ENCODE peak calls at places on chromosome X, in seven cellular contexts. One of them, this sample, is unnamed. For H3K79me2, the result is how much of the 10 kb centered on the place peaks cover.

GRCh38 chrX:120301960-120302359 is 9.3 kb downstream of the TMEM255A start:
- DNase-seq in HCT116: no peak
- DNase-seq in H9: no peak
- DNase-seq in mesendoderm: no peak
- DNase-seq in fibroblast of lung: no peak
- DNase-seq in neural progenitor cell: no peak
- DNase-seq in trophoblast cell: no peak
- DNase-seq in this sample: no peak

GRCh38 chrX:10325606-10326005 is 168.8 kb downstream of the CLCN4 start:
- DNase-seq in HCT116: no peak
- DNase-seq in trophoblast cell: no peak
- DNase-seq in H9: no peak
- DNase-seq in mesendoderm: no peak
- DNase-seq in fibroblast of lung: peak
- DNase-seq in neural progenitor cell: no peak
- DNase-seq in this sample: no peak

GRCh38 chrX:2708016-2708415 is 16.9 kb downstream of the CD99 start:
- DNase-seq in HCT116: no peak
- DNase-seq in neural progenitor cell: no peak
- DNase-seq in H9: no peak
- DNase-seq in mesendoderm: no peak
- DNase-seq in fibroblast of lung: no peak
- DNase-seq in trophoblast cell: no peak
- DNase-seq in this sample: peak

GRCh38 chrX:103276581-103277002 is at the start of gene TCEAL5:
- DNase-seq in H9: no peak
- DNase-seq in neural progenitor cell: no peak
- DNase-seq in HCT116: no peak
- DNase-seq in trophoblast cell: no peak
- DNase-seq in fibroblast of lung: no peak
- DNase-seq in mesendoderm: no peak
- DNase-seq in this sample: no peak

GRCh38 chrX:136711147-136711546 is 63.2 kb downstream of the CD40LG start:
- DNase-seq in neural progenitor cell: peak
- DNase-seq in H9: peak
- DNase-seq in HCT116: no peak
- DNase-seq in fibroblast of lung: peak
- DNase-seq in trophoblast cell: no peak
- DNase-seq in mesendoderm: peak
- DNase-seq in this sample: peak

GRCh38 chrX:100895365-100896075 is 21.4 kb upstream of the NOX1 start:
- DNase-seq in H9: peak
- DNase-seq in neural progenitor cell: peak
- DNase-seq in fibroblast of lung: peak
- DNase-seq in HCT116: peak
- DNase-seq in mesendoderm: peak
- DNase-seq in trophoblast cell: peak
- DNase-seq in this sample: peak

GRCh38 chrX:13376857-13377441 is 57.1 kb upstream of the ATXN3L start:
- DNase-seq in H9: no peak
- DNase-seq in fibroblast of lung: peak
- DNase-seq in trophoblast cell: peak
- DNase-seq in HCT116: no peak
- DNase-seq in mesendoderm: no peak
- DNase-seq in neural progenitor cell: no peak
- DNase-seq in this sample: peak

GRCh38 chrX:45515262-45516215 is 314.9 kb upstream of the DIPK2B start:
- DNase-seq in neural progenitor cell: peak
- DNase-seq in H9: no peak
- DNase-seq in fibroblast of lung: peak
- DNase-seq in trophoblast cell: peak
- DNase-seq in HCT116: peak
- DNase-seq in mesendoderm: peak
- DNase-seq in this sample: peak

GRCh38 chrX:50081282-50081955 is 119.4 kb downstream of the AKAP4 start:
- DNase-seq in HCT116: no peak
- DNase-seq in neural progenitor cell: peak
- DNase-seq in mesendoderm: peak
- DNase-seq in H9: peak
- DNase-seq in fibroblast of lung: peak
- DNase-seq in trophoblast cell: peak
- DNase-seq in this sample: peak

GRCh38 chrX:134416106-134416505 is 43.9 kb upstream of the HPRT1 start:
- DNase-seq in HCT116: no peak
- DNase-seq in mesendoderm: no peak
- DNase-seq in H9: no peak
- DNase-seq in neural progenitor cell: no peak
- DNase-seq in trophoblast cell: no peak
- DNase-seq in fibroblast of lung: no peak
- DNase-seq in this sample: no peak

GRCh38 chrX:39911278-39911897 is 186.4 kb downstream of the BCOR start:
- DNase-seq in fibroblast of lung: no peak
- DNase-seq in H9: no peak
- DNase-seq in trophoblast cell: no peak
- DNase-seq in neural progenitor cell: no peak
- DNase-seq in HCT116: no peak
- DNase-seq in mesendoderm: no peak
- DNase-seq in this sample: no peak

GRCh38 chrX:76183289-76184057 is 10.6 kb downstream of the PBDC1 start:
- DNase-seq in fibroblast of lung: peak
- DNase-seq in mesendoderm: no peak
- DNase-seq in H9: no peak
- DNase-seq in neural progenitor cell: no peak
- DNase-seq in HCT116: no peak
- DNase-seq in trophoblast cell: no peak
- DNase-seq in this sample: peak

GRCh38 chrX:136754641-136755040 is 26.1 kb downstream of the ARHGEF6 start:
- DNase-seq in H9: no peak
- DNase-seq in fibroblast of lung: no peak
- DNase-seq in mesendoderm: no peak
- DNase-seq in trophoblast cell: no peak
- DNase-seq in HCT116: no peak
- DNase-seq in neural progenitor cell: peak
- DNase-seq in this sample: no peak

GRCh38 chrX:30981968-30982367 is 89.9 kb downstream of the FTHL17 start:
- DNase-seq in neural progenitor cell: no peak
- DNase-seq in mesendoderm: no peak
- DNase-seq in H9: no peak
- DNase-seq in HCT116: no peak
- DNase-seq in fibroblast of lung: no peak
- DNase-seq in trophoblast cell: no peak
- DNase-seq in this sample: no peak
- H3K79me2 ChIP-seq in neural progenitor cell: under half
- H3K79me2 ChIP-seq in mesendoderm: under half
- H3K79me2 ChIP-seq in H9: under half
- H3K79me2 ChIP-seq in HCT116: under half
- H3K79me2 ChIP-seq in fibroblast of lung: under half
- H3K79me2 ChIP-seq in trophoblast cell: under half
- H3K79me2 ChIP-seq in this sample: under half

DNA sequence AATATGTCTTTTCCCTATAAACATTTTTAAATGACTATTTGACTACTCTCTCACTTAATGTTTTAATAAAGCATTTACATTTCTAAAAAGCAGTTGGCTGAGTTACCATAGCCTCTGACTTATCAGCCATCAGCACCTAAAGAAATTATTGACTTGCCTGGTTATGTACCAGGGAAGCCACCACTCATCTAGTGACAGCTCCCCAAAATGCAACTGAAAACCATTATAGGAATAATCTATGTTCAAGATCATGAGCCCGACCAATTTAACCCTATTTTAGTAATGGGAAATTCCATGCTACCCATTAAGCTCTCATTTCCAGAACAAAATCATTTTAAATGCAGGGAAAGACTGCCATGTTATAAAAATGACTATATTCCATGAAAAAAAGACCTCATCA is 34.4 kb downstream of the HDX start:
- DNase-seq in neural progenitor cell: no peak
- DNase-seq in trophoblast cell: no peak
- DNase-seq in HCT116: no peak
- DNase-seq in mesendoderm: no peak
- DNase-seq in H9: no peak
- DNase-seq in fibroblast of lung: no peak
- DNase-seq in this sample: no peak
- H3K9ac ChIP-seq in neural progenitor cell: no peak
- H3K9ac ChIP-seq in trophoblast cell: no peak
- H3K9ac ChIP-seq in HCT116: no peak
- H3K9ac ChIP-seq in mesendoderm: no peak
- H3K9ac ChIP-seq in H9: no peak
- H3K9ac ChIP-seq in fibroblast of lung: no peak
- H3K9ac ChIP-seq in this sample: no peak

GRCh38 chrX:7112071-7112470 is 35.4 kb upstream of the STS start:
- DNase-seq in neural progenitor cell: no peak
- DNase-seq in H9: no peak
- DNase-seq in fibroblast of lung: no peak
- DNase-seq in mesendoderm: no peak
- DNase-seq in HCT116: no peak
- DNase-seq in trophoblast cell: no peak
- DNase-seq in this sample: no peak
- H3K79me2 ChIP-seq in neural progenitor cell: under half
- H3K79me2 ChIP-seq in H9: under half
- H3K79me2 ChIP-seq in fibroblast of lung: under half
- H3K79me2 ChIP-seq in mesendoderm: under half
- H3K79me2 ChIP-seq in HCT116: under half
- H3K79me2 ChIP-seq in trophoblast cell: under half
- H3K79me2 ChIP-seq in this sample: under half

DNA sequence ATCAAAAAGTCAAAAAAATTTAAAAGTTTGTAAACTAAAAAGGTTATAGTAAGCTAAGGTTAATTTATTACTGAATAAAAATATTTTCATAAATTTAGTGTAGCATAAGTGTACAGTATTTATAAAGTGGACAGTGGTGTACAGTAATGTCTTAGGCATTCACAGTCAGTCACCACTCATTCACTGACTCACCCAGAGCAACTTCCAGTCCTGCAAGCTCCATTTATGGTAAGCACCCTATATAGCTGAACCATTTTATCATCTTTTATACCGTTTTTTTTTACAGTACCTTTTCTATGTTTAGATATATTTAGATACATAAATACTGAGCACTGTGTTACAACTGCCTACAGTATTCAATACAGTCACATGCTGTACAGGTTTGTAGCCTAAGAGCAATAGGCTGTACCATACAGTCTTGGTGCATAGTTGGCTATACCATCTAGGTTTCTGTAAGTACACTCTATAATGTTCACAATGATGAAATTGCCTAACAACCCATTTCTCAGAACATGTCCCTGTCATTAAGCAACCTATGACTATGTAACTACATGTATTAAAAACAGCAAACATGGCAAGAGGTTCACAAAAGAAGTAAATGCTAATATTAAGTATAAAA is 18.6 kb downstream of the ACSL4 start:
- DNase-seq in neural progenitor cell: no peak
- DNase-seq in fibroblast of lung: peak
- DNase-seq in HCT116: peak
- DNase-seq in trophoblast cell: peak
- DNase-seq in mesendoderm: no peak
- DNase-seq in H9: no peak
- DNase-seq in this sample: peak
- H3K9ac ChIP-seq in neural progenitor cell: no peak
- H3K9ac ChIP-seq in fibroblast of lung: no peak
- H3K9ac ChIP-seq in HCT116: no peak
- H3K9ac ChIP-seq in trophoblast cell: no peak
- H3K9ac ChIP-seq in mesendoderm: no peak
- H3K9ac ChIP-seq in H9: no peak
- H3K9ac ChIP-seq in this sample: no peak

DNA sequence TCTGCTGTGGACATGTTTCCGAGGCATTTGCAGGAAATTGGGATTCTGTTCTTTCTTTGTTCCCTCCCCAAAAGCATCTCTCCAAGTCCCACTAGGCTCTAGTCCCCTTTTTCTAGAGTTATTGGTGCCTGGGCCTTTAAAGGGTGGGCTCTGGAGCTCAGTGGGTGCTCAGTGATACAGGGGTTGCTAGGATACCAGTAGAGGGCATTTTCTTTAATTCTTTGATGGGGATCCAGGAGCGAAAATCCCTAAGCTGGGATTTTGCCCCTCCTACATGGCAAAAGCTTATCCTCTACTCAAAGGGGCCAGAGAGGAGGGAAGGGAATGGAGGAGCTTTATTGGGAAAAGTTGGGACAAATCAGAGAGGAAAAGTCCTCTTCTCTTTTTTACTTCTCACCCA is 34.2 kb downstream of the ARHGEF9 start:
- DNase-seq in H9: no peak
- DNase-seq in fibroblast of lung: no peak
- DNase-seq in trophoblast cell: no peak
- DNase-seq in neural progenitor cell: peak
- DNase-seq in HCT116: no peak
- DNase-seq in mesendoderm: peak
- DNase-seq in this sample: no peak
- H3K79me2 ChIP-seq in H9: under half
- H3K79me2 ChIP-seq in fibroblast of lung: under half
- H3K79me2 ChIP-seq in trophoblast cell: under half
- H3K79me2 ChIP-seq in neural progenitor cell: half or more
- H3K79me2 ChIP-seq in HCT116: under half
- H3K79me2 ChIP-seq in mesendoderm: under half
- H3K79me2 ChIP-seq in this sample: under half

GRCh38 chrX:15335135-15336022 is at the start of gene PIGA:
- DNase-seq in H9: peak
- DNase-seq in neural progenitor cell: peak
- DNase-seq in mesendoderm: peak
- DNase-seq in fibroblast of lung: peak
- DNase-seq in trophoblast cell: peak
- DNase-seq in HCT116: peak
- DNase-seq in this sample: peak
- H3K9ac ChIP-seq in H9: peak
- H3K9ac ChIP-seq in neural progenitor cell: peak
- H3K9ac ChIP-seq in mesendoderm: peak
- H3K9ac ChIP-seq in fibroblast of lung: peak
- H3K9ac ChIP-seq in trophoblast cell: peak
- H3K9ac ChIP-seq in HCT116: peak
- H3K9ac ChIP-seq in this sample: peak

GRCh38 chrX:123976671-123977316 is 15.3 kb downstream of the STAG2 start:
- DNase-seq in neural progenitor cell: no peak
- DNase-seq in trophoblast cell: no peak
- DNase-seq in HCT116: no peak
- DNase-seq in H9: no peak
- DNase-seq in fibroblast of lung: peak
- DNase-seq in mesendoderm: peak
- DNase-seq in this sample: peak
- H3K79me2 ChIP-seq in neural progenitor cell: half or more
- H3K79me2 ChIP-seq in trophoblast cell: under half
- H3K79me2 ChIP-seq in HCT116: half or more
- H3K79me2 ChIP-seq in H9: under half
- H3K79me2 ChIP-seq in fibroblast of lung: half or more
- H3K79me2 ChIP-seq in mesendoderm: half or more
- H3K79me2 ChIP-seq in this sample: half or more

GRCh38 chrX:129678176-129678880 is 23.6 kb upstream of the APLN start:
- DNase-seq in mesendoderm: no peak
- DNase-seq in H9: no peak
- DNase-seq in fibroblast of lung: peak
- DNase-seq in HCT116: no peak
- DNase-seq in neural progenitor cell: peak
- DNase-seq in trophoblast cell: no peak
- DNase-seq in this sample: peak
- H3K9ac ChIP-seq in mesendoderm: no peak
- H3K9ac ChIP-seq in H9: no peak
- H3K9ac ChIP-seq in fibroblast of lung: peak
- H3K9ac ChIP-seq in HCT116: no peak
- H3K9ac ChIP-seq in neural progenitor cell: no peak
- H3K9ac ChIP-seq in trophoblast cell: no peak
- H3K9ac ChIP-seq in this sample: peak

GRCh38 chrX:16733013-16733412 is 13.6 kb downstream of the SYAP1 start:
- DNase-seq in H9: no peak
- DNase-seq in neural progenitor cell: no peak
- DNase-seq in mesendoderm: peak
- DNase-seq in trophoblast cell: no peak
- DNase-seq in fibroblast of lung: no peak
- DNase-seq in HCT116: no peak
- DNase-seq in this sample: no peak

GRCh38 chrX:16739574-16739973 is 20.2 kb downstream of the SYAP1 start:
- DNase-seq in trophoblast cell: peak
- DNase-seq in HCT116: no peak
- DNase-seq in fibroblast of lung: no peak
- DNase-seq in H9: no peak
- DNase-seq in mesendoderm: no peak
- DNase-seq in neural progenitor cell: peak
- DNase-seq in this sample: peak

GRCh38 chrX:16737024-16737423 is 17.6 kb downstream of the SYAP1 start:
- DNase-seq in H9: no peak
- DNase-seq in HCT116: no peak
- DNase-seq in trophoblast cell: no peak
- DNase-seq in mesendoderm: no peak
- DNase-seq in neural progenitor cell: no peak
- DNase-seq in fibroblast of lung: no peak
- DNase-seq in this sample: no peak
- H3K79me2 ChIP-seq in H9: under half
- H3K79me2 ChIP-seq in HCT116: under half
- H3K79me2 ChIP-seq in trophoblast cell: under half
- H3K79me2 ChIP-seq in mesendoderm: under half
- H3K79me2 ChIP-seq in neural progenitor cell: under half
- H3K79me2 ChIP-seq in fibroblast of lung: under half
- H3K79me2 ChIP-seq in this sample: under half